ENCODE peak calls at places on chromosomes 4 and X, in nine cellular contexts. R is SW480; U is left lung; E is activated CD8-positive, alpha-beta memory T cell treated with anti-CD3 and anti-CD28 coated beads for 1 hour; F is Right ventricle myocardium superior; V is coronary artery; C is Calu3; S is T-cell; D is adipocyte. Z is an unnamed sample.

GRCh38 chrX:51876441-51876840 is 17.0 kb upstream of the MAGED1 start:
- DNase-seq in R (no peak), U (no peak), E (no peak), F (no peak), V (no peak), C (no peak), S (no peak), D (peak), Z (no peak)

GRCh38 chr4:22417408-22417807 is 98.5 kb downstream of the ADGRA3 start:
- DNase-seq in R (no peak), U (no peak), E (no peak), F (no peak), V (no peak), C (no peak), S (no peak), D (no peak), Z (no peak)

GRCh38 chrX:42739258-42739657 is 38.7 kb downstream of the PPP1R2C start:
- DNase-seq in R (no peak), U (no peak), E (no peak), F (no peak), V (no peak), C (no peak), S (no peak), D (no peak), Z (no peak)

GRCh38 chr4:74661427-74662171 is 132.7 kb downstream of the BTC start:
- DNase-seq in R (no peak), U (no peak), E (no peak), F (no peak), V (no peak), C (peak), S (no peak), D (peak), Z (no peak)

GRCh38 chr4:149291463-149291862 is 524.2 kb downstream of the IQCM start:
- DNase-seq in R (no peak), U (no peak), E (no peak), F (peak), V (no peak), C (no peak), S (no peak), D (peak), Z (no peak)

GRCh38 chr4:139651282-139652194 is 14.1 kb upstream of the MGST2 start:
- DNase-seq in R (peak), U (peak), E (peak), F (peak), V (peak), C (peak), S (peak), D (peak), Z (peak)

GRCh38 chr4:165464338-165464737 is 85.5 kb downstream of the CPE start:
- DNase-seq in R (no peak), U (no peak), E (no peak), F (no peak), V (no peak), C (no peak), S (no peak), D (no peak), Z (no peak)

GRCh38 chrX:136747003-136747986 is 33.4 kb downstream of the ARHGEF6 start:
- DNase-seq in R (no peak), U (no peak), E (no peak), F (no peak), V (no peak), C (no peak), S (no peak), D (no peak), Z (no peak)

GRCh38 chr4:156298230-156298629 is 344.6 kb upstream of the CTSO start:
- DNase-seq in R (peak), U (no peak), E (no peak), F (peak), V (no peak), C (no peak), S (no peak), D (peak), Z (no peak)

GRCh38 chr4:106289737-106290136 is 26.3 kb downstream of the TBCK start:
- DNase-seq in R (no peak), U (no peak), E (no peak), F (no peak), V (no peak), C (no peak), S (no peak), D (peak), Z (no peak)

GRCh38 chr4:10730019-10730418 is 45.5 kb upstream of the CLNK start:
- DNase-seq in R (no peak), U (no peak), E (no peak), F (no peak), V (no peak), C (no peak), S (no peak), D (no peak), Z (no peak)

GRCh38 chrX:39592776-39593175 is 505.0 kb downstream of the BCOR start:
- DNase-seq in R (no peak), U (no peak), E (no peak), F (no peak), V (no peak), C (no peak), S (no peak), D (peak), Z (no peak)

GRCh38 chr4:185899833-185900232 is 87.8 kb upstream of the SORBS2 start:
- DNase-seq in R (no peak), U (no peak), E (no peak), F (no peak), V (no peak), C (no peak), S (no peak), D (no peak), Z (no peak)

GRCh38 chrX:129932792-129933321 is 26.9 kb downstream of the UTP14A start:
- DNase-seq in R (peak), U (peak), E (no peak), F (peak), V (no peak), C (peak), S (no peak), D (peak), Z (no peak)